ENCODE peak calls at places on chromosomes 3 and 15, in ten cellular contexts. G is ascending aorta, B is mammary epithelial cell, D is neuronal stem cell, M is tibial nerve, E is GM23248, F is colonic mucosa, H is IMR-90, X is body of pancreas, R is pancreas. W is an unnamed sample.

GRCh38 chr3:98645039-98645438 is 51.6 kb upstream of the CPOX start:
- DNase-seq in G (no peak), B (peak; percentile 67), D (no peak), M (no peak), E (peak; percentile 8), F (no peak), H (no peak), X (no peak), R (no peak), W (no peak)

GRCh38 chr15:53835309-53835708 is 75.8 kb upstream of the WDR72 start:
- DNase-seq in G (no peak), B (peak; percentile 17), D (no peak), M (no peak), E (no peak), F (no peak), H (no peak), X (no peak), R (no peak), W (no peak)

GRCh38 chr3:123090700-123091585 is 24.1 kb downstream of the PDIA5 start:
- DNase-seq in G (no peak), B (peak; percentile 26), D (peak; percentile 39), M (no peak), E (no peak), F (no peak), H (peak; percentile 41), X (no peak), R (no peak), W (no peak)

GRCh38 chr3:119098620-119099222 is 47.2 kb upstream of the TEX55 start:
- DNase-seq in G (no peak), B (peak; percentile 23), D (peak; percentile 37), M (no peak), E (peak; percentile 59), F (no peak), H (peak; percentile 40), X (no peak), R (no peak), W (no peak)

GRCh38 chr3:99699841-99700240 is 61.4 kb downstream of the COL8A1 start:
- DNase-seq in G (no peak), B (no peak), D (no peak), M (no peak), E (peak; percentile 80), F (no peak), H (peak; percentile 78), X (no peak), R (no peak), W (no peak)

GRCh38 chr3:160129459-160130061 is 95.7 kb upstream of the C3orf80 start:
- DNase-seq in G (no peak), B (peak; percentile 95), D (no peak), M (no peak), E (peak; percentile 96), F (no peak), H (peak; percentile 97), X (no peak), R (no peak), W (no peak)

GRCh38 chr15:25207369-25207768 is 231.5 kb downstream of the UBE3A start:
- DNase-seq in G (no peak), B (no peak), D (no peak), M (no peak), E (no peak), F (no peak), H (no peak), X (no peak), R (no peak), W (no peak)

GRCh38 chr3:119663885-119664284 is 3.5 kb upstream of the POPDC2 start:
- DNase-seq in G (no peak), B (no peak), D (no peak), M (no peak), E (peak; percentile 73), F (no peak), H (no peak), X (no peak), R (no peak), W (no peak)

GRCh38 chr3:150132101-150132749 is 161.5 kb upstream of the PFN2 start:
- DNase-seq in G (no peak), B (no peak), D (no peak), M (no peak), E (no peak), F (no peak), H (no peak), X (no peak), R (no peak), W (no peak)

GRCh38 chr15:40106203-40107161 is 2.2 kb downstream of the BMF start:
- DNase-seq in G (peak; percentile 84), B (peak; percentile 51), D (no peak), M (peak; percentile 60), E (peak; percentile 45), F (peak; percentile 89), H (peak; percentile 49), X (peak; percentile 91), R (peak; percentile 83), W (peak; percentile 81)

GRCh38 chr3:13610006-13610570 is 61.2 kb downstream of the FBLN2 start:
- DNase-seq in G (no peak), B (no peak), D (no peak), M (no peak), E (no peak), F (no peak), H (no peak), X (peak; percentile 3), R (no peak), W (no peak)
- H3K4me1 ChIP-seq in G (no peaks in the 10 kb centered on the region), B (peaks cover 15% of the 10 kb centered on the region), D (no peaks in the 10 kb centered on the region), M (no peaks in the 10 kb centered on the region), E (peaks cover 8% of the 10 kb centered on the region), F (no peaks in the 10 kb centered on the region), H (no peaks in the 10 kb centered on the region), X (no peaks in the 10 kb centered on the region), R (no peaks in the 10 kb centered on the region), W (no peaks in the 10 kb centered on the region)

DNA sequence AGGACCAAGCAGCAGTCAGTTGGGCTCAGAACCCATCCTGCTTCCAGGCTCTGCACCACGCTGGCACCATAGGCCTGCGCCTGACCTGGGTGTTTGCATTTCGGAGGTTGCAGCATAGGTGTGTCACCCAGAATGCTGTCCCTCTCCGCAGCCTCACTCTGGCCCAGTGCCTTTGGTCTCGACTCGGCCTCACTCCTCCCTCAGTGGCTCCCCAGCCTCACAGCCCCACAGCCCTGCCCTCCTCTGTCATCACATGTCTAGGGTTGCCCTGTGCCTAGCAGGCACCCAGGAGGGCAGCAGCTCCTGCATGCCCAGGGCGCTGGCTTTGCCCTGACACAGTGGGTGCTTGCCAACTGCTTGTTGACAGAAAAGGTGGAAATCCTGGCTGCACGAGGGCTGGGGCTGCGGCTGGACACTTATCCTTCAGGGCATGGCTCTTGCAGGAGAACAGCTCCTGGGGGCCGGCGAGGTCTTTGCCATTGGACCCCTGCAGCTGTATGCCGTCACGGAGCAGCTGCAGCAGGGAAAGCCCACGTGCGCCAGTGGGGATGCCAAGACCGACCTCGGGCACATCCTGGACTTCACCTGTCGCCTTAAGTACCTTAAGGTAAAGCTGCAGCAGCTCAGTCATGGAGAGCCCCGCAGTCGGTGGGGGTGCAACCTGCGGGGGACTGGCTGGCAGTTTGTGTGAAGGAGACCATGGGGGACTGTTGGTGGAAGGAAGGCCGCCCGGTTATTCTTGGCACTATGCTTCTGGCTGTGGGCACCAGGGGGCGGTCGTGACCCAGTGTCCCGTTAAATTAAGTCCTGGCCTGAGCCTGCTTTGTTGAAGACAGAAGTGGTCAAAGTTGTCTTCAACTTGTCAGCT is 16.2 kb downstream of the NISCH start:
- DNase-seq in G (peak; percentile 81), B (no peak), D (no peak), M (peak; percentile 55), E (peak; percentile 69), F (peak; percentile 52), H (peak; percentile 30), X (peak; percentile 73), R (peak; percentile 39), W (peak; percentile 80)
- H3K36me3 ChIP-seq in G (peaks cover 68% of the 10 kb centered on the region), B (peaks cover 27% of the 10 kb centered on the region), D (peaks cover 42% of the 10 kb centered on the region), M (peaks cover 3% of the 10 kb centered on the region), E (peaks cover 51% of the 10 kb centered on the region), F (peaks cover 5% of the 10 kb centered on the region), H (peaks cover 55% of the 10 kb centered on the region), X (peaks cover 9% of the 10 kb centered on the region), R (peaks cover 10% of the 10 kb centered on the region), W (peaks cover 7% of the 10 kb centered on the region)

GRCh38 chr3:31251083-31251482 is 281.6 kb upstream of the STT3B start:
- DNase-seq in G (no peak), B (no peak), D (no peak), M (no peak), E (no peak), F (no peak), H (no peak), X (no peak), R (no peak), W (no peak)

GRCh38 chr3:31252216-31253185 is 280.2 kb upstream of the STT3B start:
- DNase-seq in G (no peak), B (no peak), D (no peak), M (no peak), E (no peak), F (no peak), H (no peak), X (no peak), R (no peak), W (no peak)

GRCh38 chr3:31255007-31255603 is 277.6 kb upstream of the STT3B start:
- DNase-seq in G (no peak), B (no peak), D (no peak), M (no peak), E (no peak), F (no peak), H (no peak), X (no peak), R (no peak), W (no peak)

GRCh38 chr3:31254483-31254882 is 278.2 kb upstream of the STT3B start:
- DNase-seq in G (no peak), B (no peak), D (no peak), M (no peak), E (no peak), F (no peak), H (no peak), X (no peak), R (no peak), W (no peak)

GRCh38 chr3:31253782-31254181 is 278.9 kb upstream of the STT3B start:
- DNase-seq in G (no peak), B (no peak), D (no peak), M (no peak), E (no peak), F (no peak), H (no peak), X (no peak), R (no peak), W (no peak)
- H3K4me3 ChIP-seq in G (no peak overlapping the region), B (no peak overlapping the region), D (no peak overlapping the region), M (no peak overlapping the region), E (no peak overlapping the region), F (no peak overlapping the region), H (no peak overlapping the region), X (no peak overlapping the region), R (no peak overlapping the region), W (no peak overlapping the region)

DNA sequence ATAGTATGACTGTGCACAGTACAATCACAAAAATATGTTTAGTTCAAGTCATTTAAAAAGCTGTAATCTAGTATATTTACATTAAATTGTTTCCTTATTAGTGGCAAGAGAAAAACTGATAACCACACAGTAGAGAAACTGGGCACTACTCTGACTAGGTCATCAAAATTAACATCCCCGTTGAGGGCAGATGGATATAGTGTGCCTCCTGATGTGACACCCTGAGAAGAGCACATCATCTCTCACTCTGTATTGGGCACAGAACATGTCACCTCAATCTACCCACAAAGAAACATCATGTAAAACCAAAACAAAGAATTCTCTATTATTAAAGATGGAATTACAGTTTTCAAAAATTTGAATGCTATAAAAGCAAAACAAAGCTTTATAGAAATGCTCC is 221.9 kb upstream of the NANOGP8 start:
- DNase-seq in G (no peak), B (no peak), D (no peak), M (no peak), E (no peak), F (no peak), H (no peak), X (no peak), R (no peak), W (no peak)
- H3K4me1 ChIP-seq in G (peaks cover 28% of the 10 kb centered on the region), B (peaks cover 23% of the 10 kb centered on the region), D (peaks cover 7% of the 10 kb centered on the region), M (peaks cover 11% of the 10 kb centered on the region), E (peaks cover 63% of the 10 kb centered on the region), F (peaks cover 4% of the 10 kb centered on the region), H (peaks cover 16% of the 10 kb centered on the region), X (peaks cover 3% of the 10 kb centered on the region), R (peaks cover 14% of the 10 kb centered on the region), W (peaks cover 8% of the 10 kb centered on the region)